ENCODE peak calls at places on chromosome 20, in five cellular contexts. W is PC-3, D is A549, F is kidney, G is fibroblast of lung. J is an unnamed sample.

GRCh38 chr20:53578492-53579222 is 15.0 kb downstream of the ZNF217 start:
- DNase-seq in D (peak; percentile 90), F (no peak), W (peak; percentile 100), G (peak; percentile 78), J (peak; percentile 77)

GRCh38 chr20:30892704-30893345 is 364.6 kb upstream of the DEFB115 start:
- DNase-seq in F (no peak), W (no peak), D (no peak), G (no peak), J (no peak)

GRCh38 chr20:46850896-46851295 is 43.7 kb upstream of the EYA2 start:
- DNase-seq in F (no peak), D (no peak), W (no peak), G (no peak), J (no peak)

GRCh38 chr20:1209447-1210387 is 6.5 kb downstream of the C20orf202 start:
- DNase-seq in F (no peak), W (peak; percentile 43), G (no peak), D (peak; percentile 29), J (no peak)

GRCh38 chr20:2212457-2213005 is 83.3 kb upstream of the TGM3 start:
- DNase-seq in F (no peak), G (no peak), W (no peak), D (no peak), J (no peak)

GRCh38 chr20:33697129-33697528 is 10.9 kb upstream of the E2F1 start:
- DNase-seq in D (no peak), W (no peak), G (peak; percentile 75), F (no peak), J (no peak)

GRCh38 chr20:53923745-53924369 is 146.5 kb downstream of the BCAS1 start:
- DNase-seq in F (no peak), W (no peak), G (no peak), D (no peak), J (no peak)

GRCh38 chr20:32116079-32116521 is 6.6 kb downstream of the TM9SF4 start:
- DNase-seq in W (no peak), G (no peak), F (no peak), D (no peak), J (no peak)

GRCh38 chr20:63556873-63557478 is 3.0 kb downstream of the FNDC11 start:
- DNase-seq in G (no peak), W (no peak), D (no peak), F (no peak), J (no peak)

GRCh38 chr20:13262701-13263335 is 41.7 kb downstream of the ISM1 start:
- DNase-seq in G (no peak), D (no peak), F (no peak), W (peak; percentile 80), J (no peak)

GRCh38 chr20:47263502-47264084 is 92.9 kb downstream of the ZMYND8 start:
- DNase-seq in F (no peak), G (peak; percentile 27), D (no peak), W (no peak), J (no peak)

GRCh38 chr20:13105864-13106457 is 97.2 kb downstream of the SPTLC3 start:
- DNase-seq in F (no peak), W (peak; percentile 84), D (peak; percentile 43), G (peak; percentile 6), J (no peak)

GRCh38 chr20:21074605-21075336 is 31.4 kb downstream of the LINC00237 start:
- DNase-seq in D (no peak), W (peak; percentile 82), G (peak; percentile 28), F (no peak), J (no peak)

GRCh38 chr20:17059465-17059864 is 167.4 kb upstream of the PCSK2 start:
- DNase-seq in W (peak; percentile 32), G (peak; percentile 53), D (peak; percentile 8), F (no peak), J (no peak)

GRCh38 chr20:46899619-46900018 is 5.0 kb downstream of the EYA2 start:
- DNase-seq in G (no peak), D (no peak), W (no peak), F (no peak), J (no peak)

GRCh38 chr20:2585811-2586210 is 49.4 kb downstream of the TMC2 start:
- DNase-seq in F (no peak), G (peak; percentile 59), W (peak; percentile 69), D (peak; percentile 23), J (peak; percentile 7)

GRCh38 chr20:6644818-6645620 is 122.5 kb upstream of the BMP2 start:
- DNase-seq in W (no peak), D (no peak), G (no peak), F (no peak), J (no peak)

GRCh38 chr20:63087872-63088680 is 81.3 kb upstream of the BHLHE23 start:
- DNase-seq in W (no peak), G (no peak), D (no peak), F (peak; percentile 62), J (no peak)

DNA sequence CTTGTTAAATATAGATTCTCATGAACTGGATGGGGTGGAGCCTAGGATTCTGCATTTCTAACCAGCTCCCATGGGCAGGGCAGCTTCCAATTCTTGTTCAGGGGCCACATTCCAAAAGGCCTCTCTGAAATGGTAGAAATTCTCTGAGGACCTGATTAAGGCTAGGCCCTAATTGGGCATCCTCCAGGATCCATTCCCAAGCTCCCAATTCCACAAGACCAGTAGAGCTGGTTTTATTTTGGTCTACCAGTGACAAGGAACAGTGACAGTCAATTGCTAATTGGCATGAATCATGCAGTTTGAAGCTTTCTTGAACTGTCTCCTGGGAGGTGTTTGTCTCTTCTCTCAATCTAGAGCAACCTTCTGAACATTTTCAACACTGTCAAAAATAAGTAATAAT is 3.0 kb downstream of the THBD start:
- DNase-seq in D (no peak), F (no peak), W (peak; percentile 49), G (no peak), J (no peak)
- H3K4me3 ChIP-seq in D (peak overlapping the region; percentile 72), F (peak overlapping the region; percentile 29), W (peak overlapping the region; percentile 25), G (no peak overlapping the region), J (no peak overlapping the region)

DNA sequence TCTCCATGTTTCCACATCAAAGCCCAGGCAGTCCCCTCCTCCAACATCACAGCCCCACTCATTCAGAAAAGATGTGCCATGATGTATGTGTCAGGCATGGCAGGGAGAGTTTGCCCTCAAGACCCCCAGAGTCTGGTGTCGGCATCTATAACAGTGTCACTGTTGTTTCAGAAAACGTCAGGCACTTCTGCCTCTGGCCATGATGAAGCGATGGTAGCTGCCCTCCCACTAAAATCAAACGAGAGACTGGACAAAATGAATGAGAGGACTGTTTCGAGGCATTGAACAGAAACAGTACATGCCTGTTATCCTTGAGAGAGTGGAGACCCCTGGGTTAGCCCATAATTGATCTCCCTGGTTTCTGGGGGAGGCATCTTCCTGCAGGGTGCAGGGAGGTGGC is 144.6 kb downstream of the SYCP2 start:
- DNase-seq in D (no peak), W (no peak), G (no peak), F (no peak), J (no peak)
- H3K9me3 ChIP-seq in D (peaks cover 5% of the 10 kb centered on the region), W (no peaks in the 10 kb centered on the region), G (no peaks in the 10 kb centered on the region), F (peaks cover 9% of the 10 kb centered on the region), J (no peaks in the 10 kb centered on the region)

GRCh38 chr20:24952376-24953203 is 3.5 kb downstream of the CST7 start:
- DNase-seq in G (no peak), D (no peak), W (no peak), F (no peak), J (no peak)
- H3K4me3 ChIP-seq in G (no peak overlapping the region), D (no peak overlapping the region), W (no peak overlapping the region), F (no peak overlapping the region), J (no peak overlapping the region)

GRCh38 chr20:3705970-3706739 is 6.2 kb downstream of the SIGLEC1 start:
- DNase-seq in D (no peak), G (no peak), F (peak; percentile 66), W (no peak), J (no peak)

GRCh38 chr20:3706774-3707507 is 5.5 kb downstream of the SIGLEC1 start:
- DNase-seq in D (no peak), F (peak; percentile 61), W (peak; percentile 46), G (peak; percentile 25), J (no peak)

GRCh38 chr20:3704085-3704484 is 8.3 kb downstream of the SIGLEC1 start:
- DNase-seq in W (no peak), F (peak; percentile 29), G (no peak), D (no peak), J (no peak)

GRCh38 chr20:3707508-3707899 is 4.9 kb downstream of the SIGLEC1 start:
- DNase-seq in G (no peak), D (no peak), W (no peak), F (peak; percentile 39), J (no peak)

GRCh38 chr20:3705491-3705969 is 6.9 kb downstream of the SIGLEC1 start:
- DNase-seq in W (no peak), G (no peak), D (no peak), F (no peak), J (no peak)
- H3K9me3 ChIP-seq in W (no peaks in the 10 kb centered on the region), G (no peaks in the 10 kb centered on the region), D (no peaks in the 10 kb centered on the region), F (no peaks in the 10 kb centered on the region), J (no peaks in the 10 kb centered on the region)

GRCh38 chr20:45834797-45835161 is 1.2 kb downstream of the SNX21 start:
- DNase-seq in D (no peak), W (no peak), F (peak; percentile 67), G (no peak), J (no peak)
- H3K4me3 ChIP-seq in D (peak overlapping the region; percentile 73), W (peak overlapping the region; percentile 78), F (peak overlapping the region; percentile 73), G (peak overlapping the region; percentile 74), J (peak overlapping the region; percentile 83)

DNA sequence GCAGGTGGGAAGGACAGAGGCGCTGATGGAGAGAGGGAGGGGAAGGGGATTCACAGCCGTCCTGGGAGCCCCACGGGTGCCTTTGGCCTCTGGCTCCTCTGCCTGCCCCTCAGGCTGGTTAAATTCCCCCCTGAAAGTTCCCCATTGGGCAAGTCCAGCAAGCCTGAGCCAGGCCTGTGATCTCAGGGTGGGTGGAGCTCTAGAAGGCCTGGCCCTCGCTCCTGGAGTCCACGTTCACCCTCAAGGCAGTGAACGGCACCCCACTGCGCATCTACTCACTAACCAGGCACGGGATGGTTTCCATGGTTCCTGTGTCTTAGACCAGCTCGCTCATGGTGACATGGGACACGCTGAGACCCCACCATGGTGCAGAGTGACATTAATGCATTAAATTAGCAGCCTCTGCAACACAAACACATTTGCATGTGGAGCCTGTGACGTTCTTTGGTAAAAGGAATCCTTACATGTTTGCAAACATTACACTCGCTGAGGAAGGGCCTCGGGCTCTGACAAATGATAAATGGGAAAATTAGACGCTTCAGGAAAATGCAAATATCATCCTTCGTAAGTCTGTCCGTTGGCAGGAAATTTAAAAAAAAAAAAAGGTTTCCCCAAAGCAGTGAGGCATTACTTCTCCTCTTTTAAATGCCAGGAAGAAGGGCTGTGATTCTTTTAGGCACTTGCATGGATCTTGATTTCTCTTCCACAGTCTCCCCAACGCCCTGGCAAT is 452.6 kb downstream of the PREX1 start:
- DNase-seq in D (no peak), F (no peak), G (no peak), W (no peak), J (no peak)
- H3K9me3 ChIP-seq in D (no peaks in the 10 kb centered on the region), F (peaks cover 4% of the 10 kb centered on the region), G (no peaks in the 10 kb centered on the region), W (no peaks in the 10 kb centered on the region), J (no peaks in the 10 kb centered on the region)

J was measured in AG04450.